ENCODE peak calls at places on chromosomes 13 and 19, in ten cellular contexts. One of them, this sample, is unnamed. For H3K4me1, the result is how much of the 10 kb centered on the place peaks cover.

GRCh38 chr13:41216160-41216559 is 21.8 kb upstream of the KBTBD7 start:
- DNase-seq in esophagus squamous epithelium: no peak
- DNase-seq in thoracic aorta: no peak
- DNase-seq in ovary: no peak
- DNase-seq in CD8-positive, alpha-beta T cell: no peak
- DNase-seq in H9: no peak
- DNase-seq in body of pancreas: no peak
- DNase-seq in spleen: no peak
- DNase-seq in right lobe of liver: no peak
- DNase-seq in PC-3: peak
- DNase-seq in this sample: no peak

GRCh38 chr13:113220877-113221276 is 11.5 kb downstream of the CUL4A start:
- DNase-seq in esophagus squamous epithelium: no peak
- DNase-seq in thoracic aorta: no peak
- DNase-seq in ovary: no peak
- DNase-seq in CD8-positive, alpha-beta T cell: no peak
- DNase-seq in H9: no peak
- DNase-seq in body of pancreas: no peak
- DNase-seq in spleen: peak
- DNase-seq in right lobe of liver: no peak
- DNase-seq in PC-3: no peak
- DNase-seq in this sample: no peak

GRCh38 chr13:50969691-50970090 is 60.1 kb downstream of the RNASEH2B start:
- DNase-seq in esophagus squamous epithelium: no peak
- DNase-seq in thoracic aorta: no peak
- DNase-seq in ovary: no peak
- DNase-seq in CD8-positive, alpha-beta T cell: no peak
- DNase-seq in H9: peak
- DNase-seq in body of pancreas: no peak
- DNase-seq in spleen: no peak
- DNase-seq in right lobe of liver: no peak
- DNase-seq in PC-3: no peak
- DNase-seq in this sample: no peak

GRCh38 chr19:2507109-2507508 is 31.2 kb downstream of the GADD45B start:
- DNase-seq in esophagus squamous epithelium: no peak
- DNase-seq in thoracic aorta: no peak
- DNase-seq in ovary: no peak
- DNase-seq in CD8-positive, alpha-beta T cell: no peak
- DNase-seq in H9: no peak
- DNase-seq in body of pancreas: peak
- DNase-seq in spleen: no peak
- DNase-seq in right lobe of liver: peak
- DNase-seq in PC-3: peak
- DNase-seq in this sample: peak

GRCh38 chr13:21006141-21007005 is 55.0 kb downstream of the LATS2 start:
- DNase-seq in esophagus squamous epithelium: no peak
- DNase-seq in thoracic aorta: no peak
- DNase-seq in ovary: no peak
- DNase-seq in CD8-positive, alpha-beta T cell: no peak
- DNase-seq in H9: no peak
- DNase-seq in body of pancreas: no peak
- DNase-seq in spleen: no peak
- DNase-seq in right lobe of liver: peak
- DNase-seq in PC-3: no peak
- DNase-seq in this sample: no peak

GRCh38 chr19:14672043-14672872 is 2.4 kb downstream of the ADGRE3 start:
- DNase-seq in esophagus squamous epithelium: no peak
- DNase-seq in thoracic aorta: no peak
- DNase-seq in ovary: no peak
- DNase-seq in CD8-positive, alpha-beta T cell: no peak
- DNase-seq in H9: no peak
- DNase-seq in body of pancreas: no peak
- DNase-seq in spleen: no peak
- DNase-seq in right lobe of liver: no peak
- DNase-seq in PC-3: no peak
- DNase-seq in this sample: no peak

GRCh38 chr13:42064259-42064658 is 15.8 kb downstream of the DGKH start:
- DNase-seq in esophagus squamous epithelium: no peak
- DNase-seq in thoracic aorta: no peak
- DNase-seq in ovary: no peak
- DNase-seq in CD8-positive, alpha-beta T cell: no peak
- DNase-seq in H9: no peak
- DNase-seq in body of pancreas: no peak
- DNase-seq in spleen: no peak
- DNase-seq in right lobe of liver: no peak
- DNase-seq in PC-3: no peak
- DNase-seq in this sample: no peak

GRCh38 chr19:35220315-35220921 is 8.1 kb downstream of the FAM187B start:
- DNase-seq in esophagus squamous epithelium: no peak
- DNase-seq in thoracic aorta: no peak
- DNase-seq in ovary: no peak
- DNase-seq in CD8-positive, alpha-beta T cell: no peak
- DNase-seq in H9: no peak
- DNase-seq in body of pancreas: no peak
- DNase-seq in spleen: no peak
- DNase-seq in right lobe of liver: no peak
- DNase-seq in PC-3: no peak
- DNase-seq in this sample: no peak

GRCh38 chr19:4868286-4868834 is 893 bp upstream of the PLIN3 start:
- DNase-seq in esophagus squamous epithelium: no peak
- DNase-seq in thoracic aorta: no peak
- DNase-seq in ovary: peak
- DNase-seq in CD8-positive, alpha-beta T cell: no peak
- DNase-seq in H9: no peak
- DNase-seq in body of pancreas: no peak
- DNase-seq in spleen: peak
- DNase-seq in right lobe of liver: no peak
- DNase-seq in PC-3: no peak
- DNase-seq in this sample: no peak

GRCh38 chr19:4870025-4870700 is 2.7 kb upstream of the PLIN3 start:
- DNase-seq in esophagus squamous epithelium: no peak
- DNase-seq in thoracic aorta: peak
- DNase-seq in ovary: peak
- DNase-seq in CD8-positive, alpha-beta T cell: no peak
- DNase-seq in H9: peak
- DNase-seq in body of pancreas: peak
- DNase-seq in spleen: peak
- DNase-seq in right lobe of liver: no peak
- DNase-seq in PC-3: peak
- DNase-seq in this sample: peak

GRCh38 chr19:4866595-4867424 is 657 bp downstream of the PLIN3 start:
- DNase-seq in esophagus squamous epithelium: no peak
- DNase-seq in thoracic aorta: no peak
- DNase-seq in ovary: peak
- DNase-seq in CD8-positive, alpha-beta T cell: no peak
- DNase-seq in H9: peak
- DNase-seq in body of pancreas: peak
- DNase-seq in spleen: peak
- DNase-seq in right lobe of liver: peak
- DNase-seq in PC-3: peak
- DNase-seq in this sample: peak

GRCh38 chr19:4871711-4872110 is 4.2 kb upstream of the PLIN3 start:
- DNase-seq in esophagus squamous epithelium: no peak
- DNase-seq in thoracic aorta: no peak
- DNase-seq in ovary: no peak
- DNase-seq in CD8-positive, alpha-beta T cell: no peak
- DNase-seq in H9: no peak
- DNase-seq in body of pancreas: no peak
- DNase-seq in spleen: no peak
- DNase-seq in right lobe of liver: no peak
- DNase-seq in PC-3: no peak
- DNase-seq in this sample: no peak

DNA sequence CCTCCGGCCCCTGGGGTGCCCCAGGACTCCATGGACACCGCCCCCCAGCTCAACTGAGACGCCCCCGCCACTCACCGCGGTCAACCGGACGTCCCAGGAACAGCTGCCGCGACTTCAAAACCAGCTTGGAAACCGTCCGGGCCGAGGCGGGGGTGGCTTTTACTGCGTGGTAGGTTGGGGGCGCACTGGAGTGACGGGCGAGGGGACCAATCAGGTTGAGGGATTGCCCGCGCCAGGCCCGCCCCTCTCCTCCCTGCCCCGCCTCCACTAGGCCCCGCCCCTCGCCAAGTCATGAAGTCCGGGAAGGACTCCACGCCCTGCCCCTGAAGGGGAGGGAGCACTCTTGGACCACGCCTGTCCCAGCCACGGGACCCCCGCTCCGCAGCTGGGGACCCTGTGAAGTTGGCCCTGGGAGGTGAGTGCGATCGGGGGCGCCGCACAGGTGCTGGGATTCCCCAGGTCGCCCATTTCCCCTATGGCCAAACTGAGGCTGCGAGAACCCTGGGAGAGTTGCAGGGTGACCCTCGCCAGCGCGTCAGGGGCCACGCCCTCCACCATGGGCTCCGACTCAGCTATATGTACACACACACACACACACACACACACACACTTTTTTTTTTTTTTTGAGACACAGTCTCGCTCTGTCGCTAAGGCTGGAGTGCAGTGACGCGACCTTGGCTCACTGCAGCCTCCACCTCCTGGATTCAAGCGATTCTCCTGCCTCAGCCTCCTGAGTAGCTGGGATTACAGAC is at the start of gene PLIN3:
- DNase-seq in esophagus squamous epithelium: peak
- DNase-seq in thoracic aorta: peak
- DNase-seq in ovary: peak
- DNase-seq in CD8-positive, alpha-beta T cell: peak
- DNase-seq in H9: peak
- DNase-seq in body of pancreas: peak
- DNase-seq in spleen: peak
- DNase-seq in right lobe of liver: peak
- DNase-seq in PC-3: peak
- DNase-seq in this sample: peak
- H3K4me1 ChIP-seq in esophagus squamous epithelium: half or more
- H3K4me1 ChIP-seq in thoracic aorta: under half
- H3K4me1 ChIP-seq in ovary: under half
- H3K4me1 ChIP-seq in CD8-positive, alpha-beta T cell: under half
- H3K4me1 ChIP-seq in H9: under half
- H3K4me1 ChIP-seq in body of pancreas: under half
- H3K4me1 ChIP-seq in spleen: under half
- H3K4me1 ChIP-seq in right lobe of liver: under half
- H3K4me1 ChIP-seq in PC-3: under half
- H3K4me1 ChIP-seq in this sample: under half

DNA sequence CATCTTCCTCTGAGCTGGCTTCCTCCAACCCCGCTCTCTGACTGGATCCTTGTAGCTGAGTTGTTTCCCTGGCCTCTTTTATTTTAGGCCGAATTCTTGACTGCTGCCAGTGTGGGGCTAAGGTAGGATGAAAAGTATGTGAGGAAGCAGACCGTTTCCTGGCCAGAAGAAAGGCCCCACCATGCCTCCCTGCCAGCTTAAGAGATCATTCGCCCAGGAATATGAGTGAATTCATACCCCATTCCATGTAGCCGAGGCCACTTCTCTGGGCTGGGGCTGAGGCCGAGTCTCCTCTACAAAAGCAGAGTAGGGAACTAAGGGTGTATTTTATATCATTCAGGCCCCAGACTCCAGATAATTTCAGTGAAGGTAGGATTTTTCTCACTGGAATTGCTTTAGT is 32.3 kb downstream of the NFIX start:
- DNase-seq in esophagus squamous epithelium: no peak
- DNase-seq in thoracic aorta: no peak
- DNase-seq in ovary: no peak
- DNase-seq in CD8-positive, alpha-beta T cell: no peak
- DNase-seq in H9: no peak
- DNase-seq in body of pancreas: no peak
- DNase-seq in spleen: no peak
- DNase-seq in right lobe of liver: no peak
- DNase-seq in PC-3: no peak
- DNase-seq in this sample: no peak
- TF ChIP-seq CTCF in esophagus squamous epithelium: no peak
- TF ChIP-seq CTCF in thoracic aorta: no peak
- TF ChIP-seq CTCF in ovary: no peak
- TF ChIP-seq CTCF in CD8-positive, alpha-beta T cell: no peak
- TF ChIP-seq CTCF in H9: no peak
- TF ChIP-seq CTCF in body of pancreas: no peak
- TF ChIP-seq CTCF in spleen: no peak
- TF ChIP-seq CTCF in right lobe of liver: no peak
- TF ChIP-seq CTCF in PC-3: no peak
- TF ChIP-seq CTCF in this sample: no peak

GRCh38 chr19:47152205-47152604 is 21.6 kb downstream of the SAE1 start:
- DNase-seq in esophagus squamous epithelium: no peak
- DNase-seq in thoracic aorta: no peak
- DNase-seq in ovary: no peak
- DNase-seq in CD8-positive, alpha-beta T cell: no peak
- DNase-seq in H9: no peak
- DNase-seq in body of pancreas: no peak
- DNase-seq in spleen: no peak
- DNase-seq in right lobe of liver: no peak
- DNase-seq in PC-3: no peak
- DNase-seq in this sample: no peak

GRCh38 chr19:47151627-47152026 is 21.0 kb downstream of the SAE1 start:
- DNase-seq in esophagus squamous epithelium: no peak
- DNase-seq in thoracic aorta: no peak
- DNase-seq in ovary: no peak
- DNase-seq in CD8-positive, alpha-beta T cell: no peak
- DNase-seq in H9: no peak
- DNase-seq in body of pancreas: no peak
- DNase-seq in spleen: no peak
- DNase-seq in right lobe of liver: no peak
- DNase-seq in PC-3: no peak
- DNase-seq in this sample: no peak

GRCh38 chr19:47155141-47155540 is 24.5 kb downstream of the SAE1 start:
- DNase-seq in esophagus squamous epithelium: no peak
- DNase-seq in thoracic aorta: no peak
- DNase-seq in ovary: no peak
- DNase-seq in CD8-positive, alpha-beta T cell: no peak
- DNase-seq in H9: no peak
- DNase-seq in body of pancreas: no peak
- DNase-seq in spleen: no peak
- DNase-seq in right lobe of liver: no peak
- DNase-seq in PC-3: no peak
- DNase-seq in this sample: peak

GRCh38 chr19:47153266-47153665 is 22.6 kb downstream of the SAE1 start:
- DNase-seq in esophagus squamous epithelium: no peak
- DNase-seq in thoracic aorta: no peak
- DNase-seq in ovary: no peak
- DNase-seq in CD8-positive, alpha-beta T cell: no peak
- DNase-seq in H9: no peak
- DNase-seq in body of pancreas: no peak
- DNase-seq in spleen: no peak
- DNase-seq in right lobe of liver: no peak
- DNase-seq in PC-3: no peak
- DNase-seq in this sample: no peak

GRCh38 chr19:47152632-47153031 is 22.0 kb downstream of the SAE1 start:
- DNase-seq in esophagus squamous epithelium: no peak
- DNase-seq in thoracic aorta: no peak
- DNase-seq in ovary: no peak
- DNase-seq in CD8-positive, alpha-beta T cell: no peak
- DNase-seq in H9: no peak
- DNase-seq in body of pancreas: no peak
- DNase-seq in spleen: no peak
- DNase-seq in right lobe of liver: no peak
- DNase-seq in PC-3: peak
- DNase-seq in this sample: peak
- H3K4me1 ChIP-seq in esophagus squamous epithelium: half or more
- H3K4me1 ChIP-seq in thoracic aorta: under half
- H3K4me1 ChIP-seq in ovary: under half
- H3K4me1 ChIP-seq in CD8-positive, alpha-beta T cell: under half
- H3K4me1 ChIP-seq in H9: under half
- H3K4me1 ChIP-seq in body of pancreas: under half
- H3K4me1 ChIP-seq in spleen: under half
- H3K4me1 ChIP-seq in right lobe of liver: under half
- H3K4me1 ChIP-seq in PC-3: under half
- H3K4me1 ChIP-seq in this sample: under half

DNA sequence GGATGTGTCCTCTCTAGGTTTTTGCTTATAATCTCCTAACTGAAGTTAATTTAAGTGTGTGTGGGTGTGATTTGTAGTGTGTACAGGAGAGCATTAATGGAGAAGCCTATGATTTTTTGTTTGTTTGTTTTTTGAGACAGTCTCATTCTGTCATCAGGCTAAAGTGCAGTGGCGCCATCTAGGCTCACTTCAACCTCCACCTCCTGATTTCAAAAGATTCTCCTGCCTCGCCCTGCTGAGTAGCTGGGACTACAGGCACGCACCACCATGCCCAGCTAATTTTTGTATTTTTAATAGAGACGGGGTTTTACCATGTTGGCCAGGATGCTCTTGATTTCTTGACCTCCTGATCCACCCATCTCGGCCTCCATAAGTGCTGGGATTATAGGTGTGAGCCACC is 20.6 kb downstream of the ZNF701 start:
- DNase-seq in esophagus squamous epithelium: no peak
- DNase-seq in thoracic aorta: no peak
- DNase-seq in ovary: no peak
- DNase-seq in CD8-positive, alpha-beta T cell: no peak
- DNase-seq in H9: no peak
- DNase-seq in body of pancreas: no peak
- DNase-seq in spleen: no peak
- DNase-seq in right lobe of liver: no peak
- DNase-seq in PC-3: no peak
- DNase-seq in this sample: no peak
- TF ChIP-seq CTCF in esophagus squamous epithelium: no peak
- TF ChIP-seq CTCF in thoracic aorta: no peak
- TF ChIP-seq CTCF in ovary: no peak
- TF ChIP-seq CTCF in CD8-positive, alpha-beta T cell: no peak
- TF ChIP-seq CTCF in H9: peak
- TF ChIP-seq CTCF in body of pancreas: no peak
- TF ChIP-seq CTCF in spleen: no peak
- TF ChIP-seq CTCF in right lobe of liver: no peak
- TF ChIP-seq CTCF in PC-3: peak
- TF ChIP-seq CTCF in this sample: no peak